ENCODE peak calls at places on chromosomes 6 and 20, in ten cellular contexts. W is uterus; E is epithelial cell of proximal tubule; F is GM06990; S is lower lobe of right lung; J is CD8-positive, alpha-beta T cell; Z is suprapubic skin; O is HFF-Myc; M is left lung; I is choroid plexus epithelial cell. D is an unnamed sample.

GRCh38 chr6:3882865-3883264 is 33.7 kb downstream of the FAM50B start:
- DNase-seq in W (peak), E (no peak), F (no peak), S (no peak), J (no peak), Z (peak), O (peak), M (no peak), I (no peak), D (no peak)

GRCh38 chr6:122931916-122932315 is 64.1 kb upstream of the CLVS2 start:
- DNase-seq in W (no peak), E (no peak), F (no peak), S (no peak), J (no peak), Z (no peak), O (no peak), M (no peak), I (no peak), D (no peak)

GRCh38 chr6:3746119-3746691 is 5.3 kb downstream of the PXDC1 start:
- DNase-seq in W (peak), E (no peak), F (peak), S (no peak), J (no peak), Z (peak), O (no peak), M (no peak), I (no peak), D (no peak)

GRCh38 chr20:46631874-46632446 is 19.3 kb downstream of the SLC13A3 start:
- DNase-seq in W (no peak), E (no peak), F (no peak), S (no peak), J (no peak), Z (no peak), O (no peak), M (no peak), I (no peak), D (no peak)

GRCh38 chr6:152571863-152572394 is 65.2 kb downstream of the SYNE1 start:
- DNase-seq in W (no peak), E (no peak), F (no peak), S (no peak), J (no peak), Z (no peak), O (no peak), M (no peak), I (no peak), D (no peak)

GRCh38 chr20:8385247-8385646 is 253.2 kb downstream of the PLCB1 start:
- DNase-seq in W (no peak), E (no peak), F (no peak), S (no peak), J (no peak), Z (no peak), O (no peak), M (peak), I (peak), D (no peak)

GRCh38 chr20:63234693-63235398 is 859 bp upstream of the BIRC7 start:
- DNase-seq in W (no peak), E (no peak), F (no peak), S (no peak), J (no peak), Z (no peak), O (no peak), M (no peak), I (no peak), D (no peak)

GRCh38 chr20:43459022-43459942 is 1.6 kb downstream of the SRSF6 start:
- DNase-seq in W (peak), E (no peak), F (no peak), S (no peak), J (no peak), Z (peak), O (no peak), M (no peak), I (peak), D (no peak)

GRCh38 chr6:122580731-122581130 is 29.5 kb upstream of the PKIB start:
- DNase-seq in W (no peak), E (peak), F (no peak), S (no peak), J (no peak), Z (no peak), O (no peak), M (no peak), I (peak), D (no peak)

GRCh38 chr6:1136415-1136774 is 175.5 kb upstream of the FOXQ1 start:
- DNase-seq in W (no peak), E (peak), F (no peak), S (no peak), J (no peak), Z (no peak), O (no peak), M (no peak), I (peak), D (peak)

GRCh38 chr6:134532694-134533624 is 215.0 kb upstream of the SGK1 start:
- DNase-seq in W (no peak), E (no peak), F (no peak), S (no peak), J (no peak), Z (no peak), O (no peak), M (no peak), I (no peak), D (no peak)

GRCh38 chr6:122207794-122208193 is 191.7 kb upstream of the HSF2 start:
- DNase-seq in W (no peak), E (no peak), F (no peak), S (no peak), J (no peak), Z (no peak), O (no peak), M (no peak), I (peak), D (no peak)

GRCh38 chr20:57432874-57433491 is 41.8 kb downstream of the RBM38 start:
- DNase-seq in W (no peak), E (no peak), F (peak), S (peak), J (peak), Z (no peak), O (no peak), M (peak), I (no peak), D (no peak)

GRCh38 chr6:37382954-37383353 is 29.2 kb downstream of the RNF8 start:
- DNase-seq in W (no peak), E (no peak), F (no peak), S (no peak), J (no peak), Z (no peak), O (no peak), M (no peak), I (no peak), D (no peak)

GRCh38 chr20:881051-881820 is 34.9 kb downstream of the ANGPT4 start:
- DNase-seq in W (no peak), E (no peak), F (no peak), S (no peak), J (no peak), Z (no peak), O (no peak), M (no peak), I (peak), D (no peak)

GRCh38 chr6:164344801-164345291 is 930.3 kb downstream of the QKI start:
- DNase-seq in W (no peak), E (no peak), F (no peak), S (no peak), J (no peak), Z (no peak), O (no peak), M (no peak), I (no peak), D (no peak)

GRCh38 chr6:84770521-84770920 is 6.1 kb upstream of the TBX18 start:
- DNase-seq in W (no peak), E (no peak), F (no peak), S (no peak), J (no peak), Z (no peak), O (no peak), M (no peak), I (no peak), D (no peak)

GRCh38 chr6:129667621-129668020 is 42.4 kb downstream of the ARHGAP18 start:
- DNase-seq in W (no peak), E (no peak), F (no peak), S (no peak), J (no peak), Z (no peak), O (no peak), M (no peak), I (peak), D (no peak)

GRCh38 chr6:156781882-156782631 is 4.9 kb downstream of the ARID1B start:
- DNase-seq in W (no peak), E (no peak), F (no peak), S (no peak), J (no peak), Z (no peak), O (no peak), M (no peak), I (no peak), D (no peak)
- H3K4me3 ChIP-seq in W (peak), E (peak), F (peak), S (peak), J (peak), Z (peak), O (peak), M (peak), I (peak), D (peak)

GRCh38 chr6:145350928-145351327 is 384.4 kb downstream of the EPM2A start:
- DNase-seq in W (no peak), E (no peak), F (no peak), S (no peak), J (no peak), Z (no peak), O (no peak), M (no peak), I (no peak), D (no peak)
- TF ChIP-seq CTCF in W (no peak), E (no peak), F (peak), S (no peak), J (no peak), Z (no peak), O (no peak), M (no peak), I (no peak), D (no peak)

GRCh38 chr6:139533573-139534471 is 159.4 kb upstream of the CITED2 start:
- DNase-seq in W (no peak), E (peak), F (no peak), S (peak), J (no peak), Z (no peak), O (no peak), M (peak), I (peak), D (peak)
- H3K4me3 ChIP-seq in W (no peak), E (peak), F (no peak), S (peak), J (no peak), Z (no peak), O (no peak), M (no peak), I (no peak), D (no peak)

GRCh38 chr6:99359800-99360199 is 10.3 kb upstream of the FAXC start:
- DNase-seq in W (no peak), E (no peak), F (no peak), S (no peak), J (no peak), Z (no peak), O (no peak), M (no peak), I (no peak), D (no peak)
- TF ChIP-seq CTCF in W (no peak), E (no peak), F (no peak), S (no peak), J (no peak), Z (no peak), O (no peak), M (no peak), I (no peak), D (no peak)

DNA sequence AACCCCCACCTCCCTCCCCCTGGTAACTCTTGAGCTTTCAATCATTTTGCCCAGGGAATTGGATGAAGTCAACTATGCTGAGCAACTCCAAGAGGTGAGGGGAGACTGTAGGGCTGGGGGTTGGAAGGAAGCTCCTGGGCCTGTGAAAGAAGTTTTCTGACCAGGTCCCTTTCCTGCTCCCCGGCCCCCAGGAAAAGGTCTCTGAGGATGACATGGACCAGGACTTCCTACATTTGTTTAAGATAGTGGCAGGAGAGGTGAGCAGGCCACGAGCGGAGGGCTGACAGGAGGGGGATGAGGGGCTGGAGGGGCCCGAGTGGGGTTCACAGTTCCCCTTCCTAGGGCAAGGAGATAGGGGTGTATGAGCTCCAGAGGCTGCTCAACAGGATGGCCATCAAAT is 21.8 kb downstream of the CAPN11 start:
- DNase-seq in W (no peak), E (no peak), F (no peak), S (no peak), J (no peak), Z (no peak), O (no peak), M (no peak), I (no peak), D (no peak)
- H3K4me3 ChIP-seq in W (no peak), E (no peak), F (no peak), S (no peak), J (no peak), Z (no peak), O (no peak), M (no peak), I (no peak), D (no peak)